ENCODE peak calls at places on chromosome 1, in ten cellular contexts. N is CD8-positive, alpha-beta T cell; M is IMR-90; E is lower leg skin; C is AG09309; I is upper lobe of right lung; L is cardiac muscle cell; H is fibroblast of the aortic adventitia; Y is left ventricle myocardium inferior; F is OCI-LY7. P is an unnamed sample.

GRCh38 chr1:210400043-210400840 is 71.5 kb downstream of the HHAT start:
- DNase-seq in H (peak; percentile 76), I (peak; percentile 53), Y (peak; percentile 43), L (peak; percentile 71), C (no peak), F (peak; percentile 52), N (peak; percentile 39), M (peak; percentile 77), E (no peak), P (peak; percentile 27)

GRCh38 chr1:32984090-32984828 is 19.6 kb upstream of the RNF19B start:
- DNase-seq in Y (no peak), H (peak; percentile 70), E (no peak), M (peak; percentile 74), N (peak; percentile 22), F (no peak), I (no peak), C (no peak), L (no peak), P (no peak)

GRCh38 chr1:21244986-21245687 is 45.1 kb downstream of the ECE1 start:
- DNase-seq in E (no peak), I (no peak), M (no peak), C (no peak), N (no peak), Y (no peak), H (no peak), F (no peak), L (no peak), P (no peak)

GRCh38 chr1:226736908-226737818 is 1.9 kb downstream of the ITPKB start:
- DNase-seq in N (peak; percentile 53), I (peak; percentile 74), C (no peak), L (peak; percentile 74), Y (peak; percentile 39), M (peak; percentile 23), H (peak; percentile 17), E (no peak), F (peak; percentile 83), P (peak; percentile 49)

GRCh38 chr1:54833146-54833545 is 32.0 kb upstream of the TTC22 start:
- DNase-seq in H (no peak), M (no peak), N (no peak), Y (no peak), I (no peak), E (peak; percentile 49), F (no peak), L (no peak), C (no peak), P (no peak)

GRCh38 chr1:186212574-186213224 is 162.4 kb downstream of the TPR start:
- DNase-seq in L (peak; percentile 86), F (peak; percentile 81), E (no peak), Y (no peak), C (peak; percentile 85), I (no peak), N (no peak), H (peak; percentile 98), M (peak; percentile 97), P (no peak)

GRCh38 chr1:171715813-171716251 is 26.0 kb downstream of the VAMP4 start:
- DNase-seq in M (peak; percentile 27), Y (no peak), N (no peak), F (peak; percentile 13), H (peak; percentile 56), C (no peak), E (no peak), L (peak; percentile 1), I (no peak), P (no peak)

GRCh38 chr1:29856663-29857224 is 620.4 kb downstream of the PTPRU start:
- DNase-seq in H (no peak), M (no peak), F (no peak), C (no peak), N (no peak), L (no peak), Y (no peak), I (no peak), E (peak; percentile 39), P (no peak)

GRCh38 chr1:107677674-107678073 is 287.3 kb downstream of the VAV3 start:
- DNase-seq in Y (no peak), E (no peak), I (no peak), H (no peak), L (no peak), F (no peak), C (no peak), N (no peak), M (no peak), P (no peak)

GRCh38 chr1:107679518-107679917 is 285.5 kb downstream of the VAV3 start:
- DNase-seq in F (no peak), Y (no peak), H (no peak), C (no peak), E (no peak), N (no peak), L (no peak), I (no peak), M (no peak), P (no peak)

GRCh38 chr1:107681001-107681479 is 283.9 kb downstream of the VAV3 start:
- DNase-seq in I (no peak), Y (no peak), N (no peak), L (no peak), E (no peak), C (no peak), H (no peak), M (no peak), F (no peak), P (no peak)

GRCh38 chr1:107680579-107680985 is 284.4 kb downstream of the VAV3 start:
- DNase-seq in M (no peak), F (no peak), C (no peak), Y (no peak), N (no peak), I (no peak), L (no peak), H (no peak), E (no peak), P (no peak)

DNA sequence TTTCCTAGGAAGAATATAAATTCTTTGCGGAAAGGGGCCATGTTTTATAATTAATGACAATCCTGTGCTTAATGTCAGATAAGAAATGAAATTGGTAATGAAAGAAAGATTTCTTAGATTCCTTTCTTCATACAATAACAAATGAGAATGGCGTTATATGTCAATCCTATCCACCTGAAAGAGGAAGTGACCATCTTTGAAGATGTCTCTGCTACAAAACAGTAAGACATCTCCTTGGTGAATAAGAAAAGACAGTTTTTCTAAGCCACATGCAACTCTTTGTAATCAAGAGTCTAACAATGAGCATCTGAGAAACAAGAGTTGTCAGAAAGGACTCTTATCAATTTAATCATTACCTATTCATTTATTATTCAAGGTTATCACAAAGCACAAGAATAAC is 286.0 kb downstream of the VAV3 start:
- DNase-seq in C (no peak), H (no peak), L (no peak), I (no peak), M (no peak), E (no peak), N (no peak), F (peak; percentile 44), Y (no peak), P (no peak)
- H3K4me3 ChIP-seq in C (no peak overlapping the region), H (no peak overlapping the region), L (no peak overlapping the region), I (no peak overlapping the region), M (no peak overlapping the region), E (no peak overlapping the region), N (no peak overlapping the region), F (no peak overlapping the region), Y (no peak overlapping the region), P (no peak overlapping the region)

DNA sequence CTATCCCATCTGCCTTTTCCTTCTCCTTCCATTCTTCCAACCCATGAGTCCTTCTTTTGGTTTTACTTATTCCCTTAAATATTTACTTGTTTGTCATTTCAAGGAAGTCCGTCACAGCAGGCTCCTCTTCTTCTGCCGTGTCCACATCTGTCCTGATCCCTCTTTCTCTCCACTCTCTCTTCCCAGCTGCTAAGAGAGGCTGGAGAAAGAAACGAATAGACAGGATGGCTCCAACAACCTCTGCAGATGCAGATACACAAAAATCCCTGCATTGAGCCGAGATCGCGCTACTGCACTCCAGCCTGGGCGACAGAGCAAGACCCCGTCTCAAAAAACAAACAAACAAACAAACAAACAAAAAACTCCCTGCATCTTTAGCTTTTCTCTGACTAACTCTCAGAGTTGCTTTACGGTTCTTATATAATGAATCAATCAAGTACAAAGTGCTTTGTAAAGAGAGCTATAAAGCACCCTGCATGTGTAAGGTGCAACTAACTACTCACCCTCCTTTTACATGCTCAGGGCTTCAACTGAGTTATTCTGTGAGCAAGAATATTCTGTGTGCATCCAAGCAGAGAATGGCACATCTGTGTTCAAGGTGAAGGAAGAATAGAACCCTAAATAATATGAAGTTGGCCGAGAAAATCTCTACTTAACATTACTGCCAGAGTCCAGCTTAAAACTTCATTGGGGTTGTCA is 3.8 kb upstream of the SAMD13 start:
- DNase-seq in Y (no peak), I (no peak), N (no peak), M (no peak), C (no peak), F (no peak), H (no peak), E (no peak), L (no peak), P (no peak)
- H3K4me3 ChIP-seq in Y (peak overlapping the region; percentile 97), I (peak overlapping the region; percentile 93), N (peak overlapping the region; percentile 76), M (peak overlapping the region; percentile 82), C (no peak overlapping the region), F (peak overlapping the region; percentile 94), H (peak overlapping the region; percentile 64), E (no peak overlapping the region), L (peak overlapping the region; percentile 49), P (peak overlapping the region; percentile 82)

GRCh38 chr1:92484472-92485373 is 2.0 kb downstream of the GFI1 start:
- DNase-seq in F (peak; percentile 24), I (peak; percentile 70), Y (no peak), N (peak; percentile 64), L (peak; percentile 49), E (no peak), M (no peak), C (no peak), H (peak; percentile 14), P (no peak)
- H3K4me3 ChIP-seq in F (peak overlapping the region; percentile 65), I (peak overlapping the region; percentile 55), Y (peak overlapping the region; percentile 69), N (peak overlapping the region; percentile 94), L (peak overlapping the region; percentile 23), E (peak overlapping the region; percentile 21), M (no peak overlapping the region), C (no peak overlapping the region), H (peak overlapping the region; percentile 53), P (peak overlapping the region; percentile 47)

GRCh38 chr1:162383516-162383915 is 2.0 kb downstream of the C1orf226 start:
- DNase-seq in L (no peak), Y (no peak), F (no peak), E (no peak), N (no peak), C (no peak), M (no peak), H (no peak), I (no peak), P (no peak)

GRCh38 chr1:162381941-162382750 is 618 bp downstream of the C1orf226 start:
- DNase-seq in F (no peak), H (no peak), M (no peak), Y (no peak), N (no peak), L (no peak), E (no peak), C (no peak), I (no peak), P (no peak)

GRCh38 chr1:162380061-162380846 is 1.3 kb upstream of the C1orf226 start:
- DNase-seq in F (no peak), C (no peak), N (no peak), L (no peak), E (peak; percentile 75), I (no peak), M (no peak), Y (no peak), H (no peak), P (no peak)

GRCh38 chr1:162383091-162383490 is 1.6 kb downstream of the C1orf226 start:
- DNase-seq in I (no peak), N (no peak), H (no peak), L (no peak), Y (no peak), E (no peak), F (no peak), C (no peak), M (no peak), P (no peak)

DNA sequence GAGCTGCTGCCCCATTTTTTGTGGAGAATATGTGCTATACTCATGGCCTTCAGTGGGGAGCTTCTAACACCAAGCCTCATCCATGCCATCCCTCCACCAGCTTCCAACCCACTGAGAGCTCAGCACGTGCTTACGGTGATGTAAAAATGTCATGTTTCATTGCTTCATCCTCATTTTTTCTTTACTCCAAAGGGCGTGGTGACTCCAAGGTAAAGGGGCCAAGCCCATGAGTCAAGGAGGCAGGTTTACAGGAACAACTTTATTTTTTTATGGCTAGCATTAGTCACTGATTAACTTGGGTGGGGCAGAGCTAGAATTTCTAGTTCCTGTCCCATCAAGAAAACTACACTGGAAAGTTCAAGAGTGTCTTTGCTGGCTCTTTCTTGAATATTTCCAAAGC is at the start of gene C1orf226:
- DNase-seq in Y (no peak), N (no peak), L (no peak), C (no peak), M (no peak), I (no peak), F (no peak), E (no peak), H (no peak), P (no peak)
- H3K4me3 ChIP-seq in Y (no peak within 1 kb of the TSS), N (no peak within 1 kb of the TSS), L (no peak within 1 kb of the TSS), C (no peak within 1 kb of the TSS), M (no peak within 1 kb of the TSS), I (no peak within 1 kb of the TSS), F (no peak within 1 kb of the TSS), E (no peak within 1 kb of the TSS), H (no peak within 1 kb of the TSS), P (no peak within 1 kb of the TSS)

P was measured in heart right ventricle.